ENCODE peak calls at places on chromosome 1, in eight cellular contexts. S is ovary, A is HCT116, I is sigmoid colon, G is testis, E is spleen, U is body of pancreas, J is uterus. X is an unnamed sample. For H3K4me1, the result is how much of the 10 kb centered on the place peaks cover.

GRCh38 chr1:51916587-51917405 is 38.3 kb upstream of the NRDC start:
- DNase-seq in J (no peak), A (no peak), G (no peak), I (no peak), E (no peak), S (no peak), U (no peak), X (no peak)

GRCh38 chr1:204408074-204408507 is 3.5 kb downstream of the PPP1R15B start:
- DNase-seq in E (no peak), U (peak), A (no peak), J (peak), I (peak), G (peak), S (peak), X (peak)

GRCh38 chr1:244730153-244730933 is 77.4 kb downstream of the DESI2 start:
- DNase-seq in A (no peak), S (peak), G (peak), I (no peak), J (peak), U (peak), E (peak), X (no peak)

GRCh38 chr1:201153474-201154388 is 543 bp downstream of the TMEM9 start:
- DNase-seq in G (no peak), A (no peak), U (no peak), I (no peak), J (no peak), S (no peak), E (no peak), X (no peak)

GRCh38 chr1:57254006-57254405 is 169.9 kb downstream of the DAB1 start:
- DNase-seq in E (no peak), A (no peak), G (no peak), S (no peak), I (no peak), U (no peak), J (no peak), X (no peak)

GRCh38 chr1:15696956-15697521 is 12.9 kb downstream of the PLEKHM2 start:
- DNase-seq in G (no peak), U (peak), S (no peak), E (peak), I (no peak), A (no peak), J (no peak), X (no peak)

GRCh38 chr1:213474054-213474453 is 423.0 kb downstream of the RPS6KC1 start:
- DNase-seq in U (peak), E (no peak), G (peak), A (no peak), S (peak), J (no peak), I (no peak), X (peak)

GRCh38 chr1:16248603-16249534 is 11.9 kb upstream of the CPLANE2 start:
- DNase-seq in U (peak), E (no peak), S (peak), J (peak), I (peak), G (peak), A (peak), X (peak)

GRCh38 chr1:205450448-205450847 is 5.4 kb downstream of the BLACAT1 start:
- DNase-seq in S (no peak), E (no peak), I (no peak), A (peak), G (peak), U (no peak), J (no peak), X (no peak)

GRCh38 chr1:237296861-237297260 is 254.9 kb downstream of the RYR2 start:
- DNase-seq in G (no peak), I (no peak), A (no peak), E (no peak), U (no peak), J (no peak), S (no peak), X (no peak)

GRCh38 chr1:162055062-162055461 is 14.4 kb upstream of the NOS1AP start:
- DNase-seq in G (no peak), E (no peak), A (peak), U (no peak), J (no peak), S (no peak), I (no peak), X (no peak)

GRCh38 chr1:181013144-181013543 is 9.5 kb downstream of the STX6 start:
- DNase-seq in E (no peak), J (no peak), G (no peak), I (no peak), U (peak), S (no peak), A (no peak), X (no peak)

GRCh38 chr1:150281758-150282557 is at the start of gene CIART:
- DNase-seq in G (peak), J (peak), S (peak), U (peak), I (peak), A (no peak), E (peak), X (peak)
- TF ChIP-seq POLR2A in G (no peak), J (peak), S (peak), U (peak), I (peak), A (no peak), E (no peak), X (peak)

GRCh38 chr1:182839209-182840065 is at the start of gene DHX9:
- DNase-seq in G (peak), U (peak), A (peak), S (peak), I (peak), J (peak), E (peak), X (peak)
- H3K27ac ChIP-seq in G (peak), U (peak), A (peak), S (peak), I (peak), J (peak), E (peak), X (peak)

GRCh38 chr1:2529776-2530500 is at the start of gene HES5:
- DNase-seq in J (no peak), I (no peak), A (no peak), S (no peak), G (no peak), U (no peak), E (no peak), X (no peak)
- H3K4me1 ChIP-seq in J (under half), I (under half), A (under half), S (under half), G (under half), U (half or more), E (half or more), X (half or more)

GRCh38 chr1:53326088-53326597 is 1.7 kb downstream of the LRP8 start:
- DNase-seq in A (peak), G (peak), J (peak), I (peak), U (peak), S (peak), E (peak), X (peak)
- TF ChIP-seq POLR2A in A (no peak), G (no peak), J (no peak), I (no peak), U (no peak), S (no peak), E (no peak), X (peak)

DNA sequence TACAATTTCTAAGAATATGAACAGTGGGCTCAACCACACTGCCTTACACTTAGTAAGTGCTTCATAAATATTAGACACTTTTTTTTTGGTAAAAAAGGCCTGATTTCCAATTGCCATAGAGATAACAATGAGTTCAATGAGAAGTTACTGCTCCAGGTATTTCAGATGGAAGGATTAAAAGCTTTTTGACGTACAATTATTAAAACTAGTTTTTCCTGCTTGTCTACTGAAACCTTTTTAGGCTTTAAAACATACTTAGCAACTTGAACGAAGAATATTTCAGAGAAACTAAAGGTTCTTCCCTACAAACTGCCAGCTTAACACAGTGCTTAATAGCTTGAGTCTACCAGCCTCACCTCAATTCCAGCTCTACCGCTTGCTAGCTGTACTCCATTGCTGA is 43.7 kb downstream of the TRIT1 start:
- DNase-seq in G (no peak), E (no peak), A (no peak), I (no peak), U (no peak), J (no peak), S (no peak), X (no peak)
- H3K27ac ChIP-seq in G (no peak), E (no peak), A (no peak), I (no peak), U (no peak), J (no peak), S (no peak), X (no peak)